ENCODE peak calls at places on chromosomes 16 and 17, in ten cellular contexts. E, O, V, H, B, R, A, U, G and T are unnamed samples.

GRCh38 chr16:85556456-85557082 is 56.6 kb upstream of the GSE1 start:
- DNase-seq in U (peak), R (peak), E (peak), V (peak), A (peak), B (peak), O (peak), G (no peak), H (peak), T (peak)

GRCh38 chr17:18093616-18094408 is 6.1 kb downstream of the DRG2 start:
- DNase-seq in A (no peak), E (peak), O (peak), G (no peak), U (no peak), V (peak), R (no peak), B (no peak), H (peak), T (no peak)

GRCh38 chr16:9407206-9407758 is 315.8 kb downstream of the HAPSTR1 start:
- DNase-seq in A (no peak), H (no peak), R (no peak), G (no peak), E (no peak), B (no peak), V (no peak), O (no peak), U (no peak), T (no peak)

GRCh38 chr16:55668337-55669281 is 12.8 kb downstream of the SLC6A2 start:
- DNase-seq in O (peak), R (peak), V (no peak), H (peak), A (no peak), B (no peak), G (no peak), E (no peak), U (no peak), T (no peak)

GRCh38 chr16:79571065-79571697 is 29.4 kb downstream of the MAF start:
- DNase-seq in G (no peak), R (no peak), U (no peak), E (peak), V (no peak), A (no peak), H (no peak), B (no peak), O (no peak), T (no peak)

GRCh38 chr16:79672524-79672923 is 72.0 kb upstream of the MAF start:
- DNase-seq in V (no peak), R (no peak), U (no peak), A (no peak), B (no peak), O (no peak), H (no peak), G (no peak), E (no peak), T (no peak)

GRCh38 chr16:71473891-71474290 is 11.8 kb upstream of the ZNF23 start:
- DNase-seq in V (no peak), E (no peak), A (no peak), G (no peak), O (peak), H (no peak), U (no peak), R (no peak), B (no peak), T (no peak)

GRCh38 chr17:67526700-67527099 is 149.6 kb downstream of the PITPNC1 start:
- DNase-seq in H (no peak), E (no peak), G (no peak), A (no peak), V (no peak), B (no peak), R (no peak), U (no peak), O (no peak), T (no peak)

GRCh38 chr16:72705806-72706205 is 342.1 kb downstream of the ZFHX3 start:
- DNase-seq in R (no peak), G (no peak), A (no peak), H (no peak), O (no peak), U (no peak), B (no peak), V (no peak), E (no peak), T (no peak)

GRCh38 chr17:6914711-6915110 is 81.1 kb upstream of the ALOX12 start:
- DNase-seq in E (peak), R (no peak), A (peak), O (no peak), H (no peak), G (no peak), B (no peak), V (no peak), U (no peak), T (no peak)

GRCh38 chr17:50661348-50661747 is 26.7 kb downstream of the ABCC3 start:
- DNase-seq in R (no peak), O (no peak), B (no peak), U (no peak), A (peak), V (no peak), E (no peak), G (no peak), H (no peak), T (no peak)

GRCh38 chr17:39236981-39237441 is 11.3 kb upstream of the STAC2 start:
- DNase-seq in H (no peak), O (no peak), R (no peak), B (no peak), A (no peak), G (no peak), V (no peak), E (no peak), U (no peak), T (no peak)

GRCh38 chr17:78107457-78107856 is 21.1 kb downstream of the TMC6 start:
- DNase-seq in O (peak), U (no peak), R (no peak), G (no peak), H (no peak), V (no peak), B (no peak), A (no peak), E (no peak), T (no peak)